ENCODE peak calls at places on chromosomes 7 and 10, in nine cellular contexts. H is lower lobe of right lung, F is astrocyte of the cerebellum, X is dorsolateral prefrontal cortex, Q is astrocyte of the spinal cord, R is HFF-Myc, O is Peyer's patch, D is neural progenitor cell, Y is fibroblast of pulmonary artery. S is an unnamed sample.

GRCh38 chr10:114002422-114002821 is 41.2 kb upstream of the ADRB1 start:
- DNase-seq in H (no peak), F (no peak), X (no peak), Q (no peak), R (no peak), O (no peak), D (no peak), Y (no peak), S (no peak)

GRCh38 chr7:126605056-126605455 is 647.7 kb downstream of the GRM8 start:
- DNase-seq in H (no peak), F (no peak), X (no peak), Q (no peak), R (no peak), O (no peak), D (no peak), Y (no peak), S (no peak)

GRCh38 chr10:58666024-58666423 is 153.4 kb downstream of the BICC1 start:
- DNase-seq in H (no peak), F (no peak), X (no peak), Q (peak), R (no peak), O (no peak), D (no peak), Y (no peak), S (no peak)

GRCh38 chr7:48140001-48140681 is 31.1 kb upstream of the ABCA13 start:
- DNase-seq in H (no peak), F (no peak), X (no peak), Q (peak), R (peak), O (peak), D (no peak), Y (peak), S (peak)

GRCh38 chr10:23718946-23719345 is 280.1 kb downstream of the OTUD1 start:
- DNase-seq in H (no peak), F (no peak), X (no peak), Q (no peak), R (no peak), O (no peak), D (no peak), Y (no peak), S (no peak)

GRCh38 chr10:24350111-24350921 is 141.4 kb downstream of the KIAA1217 start:
- DNase-seq in H (no peak), F (peak), X (no peak), Q (peak), R (peak), O (no peak), D (no peak), Y (peak), S (no peak)

GRCh38 chr10:29728541-29729049 is 93.8 kb upstream of the SVIL start:
- DNase-seq in H (no peak), F (no peak), X (no peak), Q (no peak), R (no peak), O (no peak), D (peak), Y (no peak), S (no peak)

GRCh38 chr10:117656385-117657367 is 114.1 kb downstream of the EMX2 start:
- DNase-seq in H (no peak), F (no peak), X (no peak), Q (no peak), R (no peak), O (no peak), D (no peak), Y (no peak), S (no peak)

GRCh38 chr7:84191842-84192241 is 2.7 kb downstream of the SEMA3A start:
- DNase-seq in H (no peak), F (no peak), X (no peak), Q (peak), R (no peak), O (no peak), D (no peak), Y (no peak), S (no peak)

GRCh38 chr10:32317795-32318194 is 29.2 kb downstream of the EPC1 start:
- DNase-seq in H (no peak), F (no peak), X (no peak), Q (no peak), R (no peak), O (no peak), D (no peak), Y (no peak), S (no peak)

GRCh38 chr10:107728807-107729206 is 564.3 kb upstream of the SORCS1 start:
- DNase-seq in H (no peak), F (no peak), X (no peak), Q (no peak), R (no peak), O (no peak), D (no peak), Y (no peak), S (no peak)

GRCh38 chr7:97871659-97872024 is 566 bp downstream of the ASNS start:
- DNase-seq in H (no peak), F (no peak), X (peak), Q (no peak), R (no peak), O (no peak), D (peak), Y (no peak), S (no peak)

GRCh38 chr10:119025336-119025735 is 4.2 kb upstream of the NANOS1 start:
- DNase-seq in H (peak), F (peak), X (no peak), Q (peak), R (no peak), O (no peak), D (no peak), Y (peak), S (peak)

GRCh38 chr7:10677668-10678232 is 295.9 kb upstream of the PHF14 start:
- DNase-seq in H (no peak), F (no peak), X (no peak), Q (no peak), R (no peak), O (no peak), D (no peak), Y (no peak), S (no peak)

GRCh38 chr10:71339796-71340589 is 20.9 kb downstream of the SLC29A3 start:
- DNase-seq in H (no peak), F (no peak), X (no peak), Q (no peak), R (no peak), O (peak), D (no peak), Y (no peak), S (peak)

GRCh38 chr7:128841171-128841690 is 11.0 kb downstream of the FLNC start:
- DNase-seq in H (peak), F (no peak), X (no peak), Q (no peak), R (no peak), O (peak), D (no peak), Y (no peak), S (no peak)

GRCh38 chr7:122632238-122632637 is 66.7 kb downstream of the RNF133 start:
- DNase-seq in H (no peak), F (no peak), X (no peak), Q (no peak), R (no peak), O (no peak), D (no peak), Y (no peak), S (no peak)

GRCh38 chr7:122626785-122627184 is 72.1 kb downstream of the RNF133 start:
- DNase-seq in H (peak), F (no peak), X (no peak), Q (no peak), R (no peak), O (no peak), D (no peak), Y (no peak), S (no peak)

GRCh38 chr7:122629412-122629953 is 69.4 kb downstream of the RNF133 start:
- DNase-seq in H (no peak), F (no peak), X (no peak), Q (no peak), R (no peak), O (no peak), D (no peak), Y (no peak), S (no peak)

GRCh38 chr7:122633472-122633871 is 65.4 kb downstream of the RNF133 start:
- DNase-seq in H (no peak), F (no peak), X (no peak), Q (no peak), R (no peak), O (no peak), D (no peak), Y (no peak), S (no peak)

GRCh38 chr7:122628651-122629411 is 70.1 kb downstream of the RNF133 start:
- DNase-seq in H (no peak), F (no peak), X (no peak), Q (no peak), R (no peak), O (no peak), D (no peak), Y (no peak), S (no peak)
- TF ChIP-seq CTCF in H (no peak), F (no peak), X (no peak), Q (no peak), R (no peak), O (no peak), D (no peak), Y (no peak), S (no peak)

GRCh38 chr7:86914468-86915054 is 144.9 kb downstream of the ELAPOR2 start:
- DNase-seq in H (no peak), F (no peak), X (no peak), Q (peak), R (no peak), O (no peak), D (peak), Y (peak), S (no peak)

GRCh38 chr7:86913709-86914108 is 145.7 kb downstream of the ELAPOR2 start:
- DNase-seq in H (no peak), F (no peak), X (no peak), Q (peak), R (peak), O (no peak), D (no peak), Y (no peak), S (no peak)

GRCh38 chr7:86916277-86916825 is 143.1 kb downstream of the ELAPOR2 start:
- DNase-seq in H (no peak), F (no peak), X (no peak), Q (no peak), R (no peak), O (no peak), D (no peak), Y (no peak), S (no peak)

GRCh38 chr7:86908948-86909347 is 150.5 kb downstream of the ELAPOR2 start:
- DNase-seq in H (no peak), F (no peak), X (no peak), Q (peak), R (no peak), O (no peak), D (peak), Y (peak), S (no peak)

DNA sequence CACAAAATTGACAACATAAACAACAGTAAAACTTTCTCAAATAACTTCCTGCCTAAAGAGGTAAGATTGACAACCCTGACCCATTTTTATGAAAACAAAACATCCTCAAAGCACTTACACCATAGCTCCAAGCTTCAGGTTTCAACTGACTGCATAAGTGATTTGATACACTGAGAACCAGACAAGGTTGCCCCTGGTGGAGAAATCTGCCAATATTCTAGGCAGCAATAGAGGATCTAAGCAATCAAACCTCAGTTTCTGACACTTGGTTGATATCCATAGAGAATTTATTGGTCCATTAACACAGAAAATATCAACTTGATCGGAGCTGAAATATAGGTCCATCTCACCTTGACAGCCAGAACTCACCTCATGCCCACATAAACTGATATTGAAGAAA is 147.8 kb downstream of the ELAPOR2 start:
- DNase-seq in H (no peak), F (no peak), X (no peak), Q (no peak), R (no peak), O (no peak), D (peak), Y (no peak), S (no peak)
- TF ChIP-seq CTCF in H (no peak), F (peak), X (no peak), Q (no peak), R (peak), O (no peak), D (peak), Y (no peak), S (no peak)

GRCh38 chr10:129778571-129778970 is 185.5 kb downstream of the EBF3 start:
- DNase-seq in H (peak), F (no peak), X (no peak), Q (no peak), R (no peak), O (no peak), D (no peak), Y (no peak), S (no peak)
- TF ChIP-seq CTCF in H (no peak), F (no peak), X (no peak), Q (no peak), R (no peak), O (no peak), D (no peak), Y (no peak), S (no peak)

GRCh38 chr10:47062801-47063200 is 151.6 kb downstream of the PTPN20 start:
- DNase-seq in H (no peak), F (no peak), X (no peak), Q (no peak), R (no peak), O (no peak), D (peak), Y (peak), S (no peak)
- TF ChIP-seq CTCF in H (no peak), F (peak), X (no peak), Q (peak), R (peak), O (no peak), D (peak), Y (peak), S (no peak)

DNA sequence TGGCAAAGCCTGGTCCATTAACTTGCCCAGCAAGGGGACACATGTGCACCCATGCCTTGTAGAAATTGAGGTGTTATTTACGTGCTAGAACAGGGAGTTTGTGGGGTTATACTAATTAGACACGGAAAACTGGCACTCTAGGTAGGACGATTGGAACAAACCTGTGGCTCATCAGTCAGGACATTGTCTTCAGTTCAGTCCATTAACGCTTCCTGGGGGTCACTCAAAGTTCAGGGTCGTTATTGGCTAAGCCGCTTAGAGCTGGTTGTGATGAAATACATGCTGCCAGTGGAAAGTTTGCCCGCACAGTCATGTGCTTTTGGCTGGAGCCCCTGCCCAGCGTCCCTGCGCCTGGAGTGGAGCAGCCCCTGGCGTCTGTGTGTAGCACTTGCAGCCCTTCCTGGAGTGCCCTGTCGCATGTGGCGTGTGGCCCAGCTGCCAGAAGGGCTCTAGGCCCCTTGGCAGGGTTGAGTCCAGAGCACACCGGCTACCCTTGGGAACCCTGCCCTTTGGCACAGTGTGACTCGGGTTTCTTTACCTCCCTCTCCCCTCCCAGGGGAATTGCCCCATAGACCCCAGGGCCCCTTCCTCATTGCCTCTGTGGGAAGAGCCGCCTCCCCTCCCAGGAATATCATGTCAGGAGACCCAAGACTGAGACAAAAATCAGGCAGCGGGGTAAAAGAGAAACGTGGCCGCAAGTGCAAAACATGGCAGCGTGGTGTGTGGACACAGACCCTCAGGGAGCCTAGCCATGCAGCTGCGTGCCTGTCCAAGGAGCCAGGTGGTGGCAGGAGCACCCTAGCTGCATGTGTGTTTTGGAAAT is 9.8 kb downstream of the ZNF775 start:
- DNase-seq in H (peak), F (peak), X (peak), Q (peak), R (no peak), O (peak), D (peak), Y (peak), S (peak)
- TF ChIP-seq CTCF in H (peak), F (peak), X (peak), Q (peak), R (peak), O (peak), D (peak), Y (peak), S (peak)

GRCh38 chr10:21727452-21728168 is 193.6 kb downstream of the MLLT10 start:
- DNase-seq in H (no peak), F (no peak), X (no peak), Q (peak), R (no peak), O (no peak), D (no peak), Y (no peak), S (no peak)
- TF ChIP-seq CTCF in H (no peak), F (no peak), X (no peak), Q (no peak), R (no peak), O (no peak), D (no peak), Y (no peak), S (no peak)

GRCh38 chr10:55897436-55897835 is 463.6 kb downstream of the ZWINT start:
- DNase-seq in H (no peak), F (no peak), X (no peak), Q (no peak), R (no peak), O (no peak), D (peak), Y (no peak), S (no peak)
- TF ChIP-seq CTCF in H (no peak), F (no peak), X (no peak), Q (no peak), R (no peak), O (no peak), D (no peak), Y (no peak), S (no peak)

GRCh38 chr7:63008366-63008765 is 990.3 kb upstream of the ZNF722 start:
- DNase-seq in H (no peak), F (no peak), X (no peak), Q (no peak), R (no peak), O (no peak), D (no peak), Y (no peak), S (no peak)
- TF ChIP-seq CTCF in H (no peak), F (no peak), X (no peak), Q (no peak), R (no peak), O (no peak), D (peak), Y (no peak), S (no peak)

S was measured in right lobe of liver.